ENCODE peak calls at places on chromosome 18, in six cellular contexts. J, E, F, W, B and O are unnamed samples.

GRCh38 chr18:38619129-38619528 is 1053.5 kb upstream of the CELF4 start:
- DNase-seq in B (no peak), W (no peak), F (no peak), E (no peak), J (no peak), O (no peak)

GRCh38 chr18:13223341-13224148 is 5.0 kb downstream of the LDLRAD4 start:
- DNase-seq in J (no peak), B (peak; percentile 75), W (no peak), F (no peak), E (no peak), O (no peak)

GRCh38 chr18:56044239-56044638 is 456.2 kb upstream of the TCF4 start:
- DNase-seq in F (no peak), J (no peak), B (no peak), E (no peak), W (no peak), O (no peak)

GRCh38 chr18:63974991-63975390 is 5.1 kb downstream of the SERPINB8 start:
- DNase-seq in B (no peak), W (peak; percentile 30), E (peak; percentile 63), F (no peak), J (no peak), O (no peak)

GRCh38 chr18:42437646-42438045 is 482.6 kb downstream of the PIK3C3 start:
- DNase-seq in B (no peak), F (no peak), E (no peak), W (no peak), J (no peak), O (no peak)

GRCh38 chr18:64207818-64208217 is 58.9 kb upstream of the LINC00305 start:
- DNase-seq in W (no peak), F (no peak), J (no peak), B (no peak), E (no peak), O (no peak)

GRCh38 chr18:61831071-61831470 is 61.7 kb downstream of the RNF152 start:
- DNase-seq in W (peak; percentile 53), F (no peak), B (no peak), J (no peak), E (peak; percentile 81), O (no peak)

GRCh38 chr18:47345291-47345690 is 93.8 kb upstream of the SKOR2 start:
- DNase-seq in J (no peak), W (no peak), B (no peak), E (no peak), F (no peak), O (no peak)

GRCh38 chr18:36756262-36756661 is 72.5 kb downstream of the TPGS2 start:
- DNase-seq in F (no peak), J (no peak), E (no peak), B (no peak), W (peak; percentile 31), O (no peak)

GRCh38 chr18:7467708-7468466 is 99.2 kb upstream of the PTPRM start:
- DNase-seq in B (no peak), W (peak; percentile 27), F (no peak), J (no peak), E (no peak), O (no peak)

GRCh38 chr18:32730068-32730467 is 42.8 kb downstream of the KLHL14 start:
- DNase-seq in E (no peak), J (no peak), W (no peak), B (no peak), F (no peak), O (no peak)
- H4K91ac ChIP-seq in E (no peak overlapping the region), J (no peak overlapping the region), W (no peak overlapping the region), B (no peak overlapping the region), F (no peak overlapping the region), O (no peak overlapping the region)

DNA sequence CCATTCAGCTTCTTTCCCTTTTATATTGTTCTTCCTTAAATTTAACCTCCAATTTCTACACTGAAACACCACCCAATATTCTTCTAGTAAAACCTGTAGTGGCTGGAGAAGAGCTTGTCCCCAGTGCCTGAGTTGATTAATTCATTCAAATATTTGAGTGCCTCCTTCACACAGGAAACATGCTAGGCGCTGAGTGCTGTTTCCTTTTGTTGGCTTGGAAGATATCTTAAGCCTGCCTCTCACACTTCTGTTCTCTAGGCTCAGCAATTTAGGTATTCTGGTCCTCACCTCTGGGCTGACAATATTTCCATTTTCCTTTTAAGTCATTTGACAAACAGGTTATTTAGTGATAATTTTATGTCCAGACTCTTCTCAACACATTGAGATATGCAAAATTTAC is 185.4 kb downstream of the SETBP1 start:
- DNase-seq in W (no peak), F (no peak), J (no peak), E (no peak), B (no peak), O (no peak)
- H4K91ac ChIP-seq in W (no peak overlapping the region), F (no peak overlapping the region), J (no peak overlapping the region), E (no peak overlapping the region), B (no peak overlapping the region), O (no peak overlapping the region)

DNA sequence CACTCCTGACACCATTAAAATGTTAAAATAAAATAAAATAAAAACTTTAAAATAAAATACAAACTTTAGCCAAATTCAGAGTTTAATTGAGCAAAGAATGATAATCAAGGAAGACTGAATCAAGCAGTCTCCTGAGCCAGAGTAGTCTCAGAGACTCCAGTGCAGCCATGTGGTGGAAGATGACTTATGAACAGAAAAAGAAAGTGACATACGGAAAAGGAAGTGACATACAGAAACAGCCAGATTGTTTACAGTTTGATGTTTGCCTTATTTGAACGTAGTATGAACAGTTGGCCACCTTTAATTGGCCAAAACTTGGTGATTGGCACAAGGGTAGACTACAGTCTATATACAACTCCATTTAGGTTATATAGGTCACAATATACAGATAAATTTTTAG is 787.2 kb downstream of the ADCYAP1 start:
- DNase-seq in B (no peak), W (no peak), E (no peak), F (no peak), J (no peak), O (no peak)
- H4K91ac ChIP-seq in B (no peak overlapping the region), W (no peak overlapping the region), E (no peak overlapping the region), F (no peak overlapping the region), J (no peak overlapping the region), O (no peak overlapping the region)

DNA sequence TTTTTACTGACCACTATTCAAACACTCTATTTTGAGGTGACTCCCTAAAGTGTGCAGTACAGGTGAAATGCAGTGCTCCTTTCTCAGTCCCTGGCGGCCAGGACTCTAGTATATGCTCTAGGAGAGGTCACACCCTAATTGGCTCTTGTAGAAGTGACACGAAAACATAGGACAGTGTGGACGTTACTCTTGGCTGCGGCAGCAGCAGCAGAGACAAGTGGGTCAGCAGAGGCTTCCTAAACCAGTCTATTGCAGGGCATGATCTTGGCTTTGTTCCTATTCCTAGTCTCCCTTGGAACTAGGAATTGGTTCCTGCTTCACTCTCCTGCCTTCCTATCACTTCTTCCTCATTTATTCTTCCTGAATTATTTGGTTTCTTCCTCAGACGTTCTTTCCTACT is 10.1 kb upstream of the ONECUT2 start:
- DNase-seq in B (no peak), W (no peak), F (no peak), J (no peak), E (no peak), O (no peak)
- H4K91ac ChIP-seq in B (no peak overlapping the region), W (no peak overlapping the region), F (no peak overlapping the region), J (no peak overlapping the region), E (no peak overlapping the region), O (no peak overlapping the region)

GRCh38 chr18:9947248-9947647 is 33.4 kb downstream of the VAPA start:
- DNase-seq in B (no peak), E (no peak), W (peak; percentile 28), J (no peak), F (no peak), O (no peak)
- H4K91ac ChIP-seq in B (no peak overlapping the region), E (no peak overlapping the region), W (no peak overlapping the region), J (no peak overlapping the region), F (no peak overlapping the region), O (no peak overlapping the region)

GRCh38 chr18:27985800-27986199 is 191.1 kb downstream of the CDH2 start:
- DNase-seq in B (no peak), E (no peak), F (no peak), W (no peak), J (peak; percentile 24), O (no peak)
- H4K91ac ChIP-seq in B (no peak overlapping the region), E (no peak overlapping the region), F (no peak overlapping the region), W (no peak overlapping the region), J (no peak overlapping the region), O (no peak overlapping the region)

GRCh38 chr18:23568739-23569138 is 17.6 kb downstream of the NPC1 start:
- DNase-seq in B (no peak), J (no peak), W (no peak), F (no peak), E (no peak), O (no peak)

GRCh38 chr18:23568265-23568664 is 18.0 kb downstream of the NPC1 start:
- DNase-seq in J (no peak), E (no peak), F (no peak), W (no peak), B (no peak), O (no peak)

GRCh38 chr18:23570912-23571504 is 15.3 kb downstream of the NPC1 start:
- DNase-seq in J (no peak), W (no peak), F (no peak), B (no peak), E (no peak), O (no peak)

GRCh38 chr18:23572012-23572411 is 14.3 kb downstream of the NPC1 start:
- DNase-seq in F (no peak), W (no peak), E (no peak), J (no peak), B (peak; percentile 19), O (no peak)

DNA sequence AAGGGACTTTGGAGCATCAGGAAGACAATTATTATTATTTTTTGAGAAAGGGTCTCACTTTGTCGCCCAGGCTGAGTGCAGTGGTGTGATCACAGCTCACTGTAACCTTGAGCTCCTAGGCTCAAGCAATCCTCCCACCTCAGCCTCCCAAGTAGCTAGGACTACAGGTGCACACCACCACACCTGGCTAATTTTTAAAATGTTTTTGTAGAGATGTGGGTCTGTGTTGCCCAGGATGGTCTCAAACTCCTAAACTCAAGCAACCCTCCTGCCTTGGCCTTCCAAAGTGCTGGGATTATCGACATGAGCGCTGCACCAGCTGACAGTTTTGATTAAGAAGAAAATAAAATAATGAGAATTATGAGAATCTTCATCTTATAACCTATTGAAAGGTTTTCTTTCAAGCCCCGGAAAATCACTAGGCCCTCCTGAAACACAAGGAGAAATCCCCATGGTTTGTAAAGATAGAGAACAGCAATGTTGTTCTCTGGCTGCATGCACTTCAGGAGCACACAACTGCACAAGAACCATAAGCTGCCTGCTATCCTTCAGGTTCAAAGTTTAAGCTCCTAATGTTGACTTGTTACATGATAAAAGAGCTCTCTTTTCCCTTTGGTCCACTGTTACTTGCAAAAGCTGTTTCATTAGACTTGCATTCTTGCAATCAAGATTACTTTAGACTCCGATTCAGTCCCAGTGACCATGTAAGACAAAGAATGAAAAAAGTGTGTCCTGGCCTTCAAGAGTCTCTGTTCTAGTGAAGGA is 16.8 kb downstream of the NPC1 start:
- DNase-seq in J (no peak), W (no peak), F (no peak), E (no peak), B (no peak), O (no peak)
- H4K91ac ChIP-seq in J (no peak overlapping the region), W (no peak overlapping the region), F (no peak overlapping the region), E (no peak overlapping the region), B (no peak overlapping the region), O (no peak overlapping the region)